ENCODE peak calls at places on chromosomes 7 and 10, in five cellular contexts. S is amygdala, G is RCC 7860, O is sigmoid colon, P is upper lobe of right lung. I is an unnamed sample.
A peak's percentile ranks its signal among the peaks of the same experiment; 100 is the strongest.

GRCh38 chr10:106395061-106395749 is 769.3 kb downstream of the SORCS1 start:
- DNase-seq in S (no peak), G (no peak), O (no peak), P (no peak), I (no peak)

GRCh38 chr7:150317748-150318444 is 5.3 kb upstream of the LRRC61 start:
- DNase-seq in S (no peak), G (peak; percentile 91), O (no peak), P (no peak), I (no peak)

GRCh38 chr7:37118029-37118428 is 330.6 kb downstream of the ELMO1 start:
- DNase-seq in S (no peak), G (no peak), O (no peak), P (no peak), I (no peak)

GRCh38 chr10:59847326-59847725 is 59.0 kb downstream of the CCDC6 start:
- DNase-seq in S (no peak), G (no peak), O (no peak), P (no peak), I (no peak)

GRCh38 chr10:94104316-94105060 is 110.8 kb downstream of the PLCE1 start:
- DNase-seq in S (no peak), G (no peak), O (no peak), P (no peak), I (no peak)

GRCh38 chr7:143245123-143245522 is 18.1 kb upstream of the GSTK1 start:
- DNase-seq in S (no peak), G (no peak), O (no peak), P (no peak), I (peak; percentile 24)

GRCh38 chr10:117224036-117224430 is 16.9 kb upstream of the SLC18A2 start:
- DNase-seq in S (no peak), G (no peak), O (peak; percentile 9), P (no peak), I (no peak)

GRCh38 chr10:14574885-14575284 is 199.8 kb downstream of the FAM107B start:
- DNase-seq in S (no peak), G (no peak), O (no peak), P (no peak), I (no peak)

GRCh38 chr7:108079291-108080057 is 50.7 kb downstream of the LAMB4 start:
- DNase-seq in S (no peak), G (peak; percentile 45), O (peak; percentile 70), P (no peak), I (no peak)

GRCh38 chr7:90401989-90402388 is 1.3 kb upstream of the CLDN12 start:
- DNase-seq in S (no peak), G (no peak), O (no peak), P (no peak), I (no peak)

GRCh38 chr10:104099941-104100340 is 14.3 kb upstream of the COL17A1 start:
- DNase-seq in S (no peak), G (no peak), O (no peak), P (no peak), I (no peak)

GRCh38 chr10:78420946-78421732 is 387.5 kb downstream of the RPS24 start:
- DNase-seq in S (no peak), G (no peak), O (peak; percentile 42), P (no peak), I (no peak)